ENCODE peak calls at places on chromosome 12, in nine cellular contexts. One of them, this sample, is unnamed.

GRCh38 chr12:52029686-52030085 is 21.6 kb upstream of the NR4A1 start:
- DNase-seq in IMR-90: peak; percentile 52
- DNase-seq in Peyer's patch: no peak
- DNase-seq in endodermal cell: peak; percentile 97
- DNase-seq in astrocyte of the cerebellum: no peak
- DNase-seq in hepatocyte: peak; percentile 67
- DNase-seq in prostate gland: no peak
- DNase-seq in HCT116: no peak
- DNase-seq in GM12865: no peak
- DNase-seq in this sample: no peak

GRCh38 chr12:51549637-51550036 is 41.4 kb upstream of the SCN8A start:
- DNase-seq in IMR-90: peak; percentile 15
- DNase-seq in Peyer's patch: no peak
- DNase-seq in endodermal cell: no peak
- DNase-seq in astrocyte of the cerebellum: no peak
- DNase-seq in hepatocyte: no peak
- DNase-seq in prostate gland: no peak
- DNase-seq in HCT116: no peak
- DNase-seq in GM12865: no peak
- DNase-seq in this sample: no peak

GRCh38 chr12:132257955-132258490 is 71.4 kb downstream of the GALNT9 start:
- DNase-seq in IMR-90: no peak
- DNase-seq in Peyer's patch: no peak
- DNase-seq in endodermal cell: no peak
- DNase-seq in astrocyte of the cerebellum: no peak
- DNase-seq in hepatocyte: no peak
- DNase-seq in prostate gland: no peak
- DNase-seq in HCT116: no peak
- DNase-seq in GM12865: no peak
- DNase-seq in this sample: no peak

GRCh38 chr12:90339837-90340236 is 615.1 kb downstream of the CCER1 start:
- DNase-seq in IMR-90: no peak
- DNase-seq in Peyer's patch: no peak
- DNase-seq in endodermal cell: no peak
- DNase-seq in astrocyte of the cerebellum: no peak
- DNase-seq in hepatocyte: no peak
- DNase-seq in prostate gland: no peak
- DNase-seq in HCT116: no peak
- DNase-seq in GM12865: no peak
- DNase-seq in this sample: no peak

GRCh38 chr12:6767592-6768384 is 1.6 kb downstream of the PTMS start:
- DNase-seq in IMR-90: peak; percentile 33
- DNase-seq in Peyer's patch: no peak
- DNase-seq in endodermal cell: peak; percentile 77
- DNase-seq in astrocyte of the cerebellum: no peak
- DNase-seq in hepatocyte: peak; percentile 55
- DNase-seq in prostate gland: peak; percentile 40
- DNase-seq in HCT116: no peak
- DNase-seq in GM12865: no peak
- DNase-seq in this sample: no peak

GRCh38 chr12:112170971-112171596 is 45.7 kb downstream of the TRAFD1 start:
- DNase-seq in IMR-90: no peak
- DNase-seq in Peyer's patch: no peak
- DNase-seq in endodermal cell: no peak
- DNase-seq in astrocyte of the cerebellum: no peak
- DNase-seq in hepatocyte: no peak
- DNase-seq in prostate gland: no peak
- DNase-seq in HCT116: no peak
- DNase-seq in GM12865: no peak
- DNase-seq in this sample: no peak

GRCh38 chr12:44154128-44154527 is 318.2 kb downstream of the TMEM117 start:
- DNase-seq in IMR-90: peak; percentile 62
- DNase-seq in Peyer's patch: no peak
- DNase-seq in endodermal cell: no peak
- DNase-seq in astrocyte of the cerebellum: no peak
- DNase-seq in hepatocyte: no peak
- DNase-seq in prostate gland: no peak
- DNase-seq in HCT116: no peak
- DNase-seq in GM12865: no peak
- DNase-seq in this sample: no peak

GRCh38 chr12:20704860-20705259 is 9.7 kb downstream of the SLCO1C1 start:
- DNase-seq in IMR-90: no peak
- DNase-seq in Peyer's patch: no peak
- DNase-seq in endodermal cell: no peak
- DNase-seq in astrocyte of the cerebellum: no peak
- DNase-seq in hepatocyte: no peak
- DNase-seq in prostate gland: no peak
- DNase-seq in HCT116: no peak
- DNase-seq in GM12865: no peak
- DNase-seq in this sample: no peak

GRCh38 chr12:63889721-63890509 is 45.4 kb downstream of the SRGAP1 start:
- DNase-seq in IMR-90: no peak
- DNase-seq in Peyer's patch: no peak
- DNase-seq in endodermal cell: no peak
- DNase-seq in astrocyte of the cerebellum: no peak
- DNase-seq in hepatocyte: no peak
- DNase-seq in prostate gland: no peak
- DNase-seq in HCT116: no peak
- DNase-seq in GM12865: no peak
- DNase-seq in this sample: no peak

GRCh38 chr12:57452937-57453509 is 2.1 kb upstream of the INHBE start:
- DNase-seq in IMR-90: peak; percentile 84
- DNase-seq in Peyer's patch: peak; percentile 67
- DNase-seq in endodermal cell: peak; percentile 99
- DNase-seq in astrocyte of the cerebellum: no peak
- DNase-seq in hepatocyte: peak; percentile 90
- DNase-seq in prostate gland: peak; percentile 69
- DNase-seq in HCT116: no peak
- DNase-seq in GM12865: peak; percentile 72
- DNase-seq in this sample: no peak

GRCh38 chr12:106521901-106522300 is 60.9 kb upstream of the RFX4 start:
- DNase-seq in IMR-90: no peak
- DNase-seq in Peyer's patch: no peak
- DNase-seq in endodermal cell: no peak
- DNase-seq in astrocyte of the cerebellum: no peak
- DNase-seq in hepatocyte: no peak
- DNase-seq in prostate gland: no peak
- DNase-seq in HCT116: no peak
- DNase-seq in GM12865: no peak
- DNase-seq in this sample: no peak

GRCh38 chr12:58920102-58920955 is at the start of gene LRIG3:
- DNase-seq in IMR-90: peak; percentile 89
- DNase-seq in Peyer's patch: peak; percentile 26
- DNase-seq in endodermal cell: peak; percentile 96
- DNase-seq in astrocyte of the cerebellum: peak; percentile 82
- DNase-seq in hepatocyte: peak; percentile 96
- DNase-seq in prostate gland: peak; percentile 86
- DNase-seq in HCT116: peak; percentile 59
- DNase-seq in GM12865: peak; percentile 91
- DNase-seq in this sample: no peak

GRCh38 chr12:122021193-122021821 is 377 bp upstream of the BCL7A start:
- DNase-seq in IMR-90: no peak
- DNase-seq in Peyer's patch: no peak
- DNase-seq in endodermal cell: peak; percentile 85
- DNase-seq in astrocyte of the cerebellum: no peak
- DNase-seq in hepatocyte: peak; percentile 31
- DNase-seq in prostate gland: peak; percentile 29
- DNase-seq in HCT116: no peak
- DNase-seq in GM12865: no peak
- DNase-seq in this sample: no peak

GRCh38 chr12:58310368-58310767 is 369.0 kb downstream of the ATP23 start:
- DNase-seq in IMR-90: peak; percentile 78
- DNase-seq in Peyer's patch: no peak
- DNase-seq in endodermal cell: no peak
- DNase-seq in astrocyte of the cerebellum: peak; percentile 39
- DNase-seq in hepatocyte: peak; percentile 13
- DNase-seq in prostate gland: no peak
- DNase-seq in HCT116: no peak
- DNase-seq in GM12865: no peak
- DNase-seq in this sample: no peak

GRCh38 chr12:67302162-67302561 is 33.0 kb downstream of the CAND1 start:
- DNase-seq in IMR-90: no peak
- DNase-seq in Peyer's patch: no peak
- DNase-seq in endodermal cell: no peak
- DNase-seq in astrocyte of the cerebellum: no peak
- DNase-seq in hepatocyte: no peak
- DNase-seq in prostate gland: no peak
- DNase-seq in HCT116: no peak
- DNase-seq in GM12865: no peak
- DNase-seq in this sample: no peak

GRCh38 chr12:10722905-10723866 is at the start of gene YBX3:
- DNase-seq in IMR-90: peak; percentile 75
- DNase-seq in Peyer's patch: peak; percentile 47
- DNase-seq in endodermal cell: peak; percentile 95
- DNase-seq in astrocyte of the cerebellum: peak; percentile 33
- DNase-seq in hepatocyte: peak; percentile 91
- DNase-seq in prostate gland: peak; percentile 89
- DNase-seq in HCT116: peak; percentile 66
- DNase-seq in GM12865: peak; percentile 84
- DNase-seq in this sample: peak; percentile 32

GRCh38 chr12:12336049-12336411 is 14.0 kb downstream of the MANSC1 start:
- DNase-seq in IMR-90: no peak
- DNase-seq in Peyer's patch: no peak
- DNase-seq in endodermal cell: no peak
- DNase-seq in astrocyte of the cerebellum: no peak
- DNase-seq in hepatocyte: peak; percentile 55
- DNase-seq in prostate gland: no peak
- DNase-seq in HCT116: no peak
- DNase-seq in GM12865: peak; percentile 75
- DNase-seq in this sample: no peak

GRCh38 chr12:68932123-68932700 is 759 bp downstream of the CPM start:
- DNase-seq in IMR-90: no peak
- DNase-seq in Peyer's patch: no peak
- DNase-seq in endodermal cell: no peak
- DNase-seq in astrocyte of the cerebellum: no peak
- DNase-seq in hepatocyte: no peak
- DNase-seq in prostate gland: no peak
- DNase-seq in HCT116: no peak
- DNase-seq in GM12865: peak; percentile 6
- DNase-seq in this sample: no peak

GRCh38 chr12:129704232-129704830 is 199.5 kb downstream of the TMEM132D start:
- DNase-seq in IMR-90: no peak
- DNase-seq in Peyer's patch: no peak
- DNase-seq in endodermal cell: peak; percentile 68
- DNase-seq in astrocyte of the cerebellum: no peak
- DNase-seq in hepatocyte: no peak
- DNase-seq in prostate gland: no peak
- DNase-seq in HCT116: no peak
- DNase-seq in GM12865: no peak
- DNase-seq in this sample: no peak

GRCh38 chr12:131134523-131135310 is 181.0 kb downstream of the ADGRD1 start:
- DNase-seq in IMR-90: no peak
- DNase-seq in Peyer's patch: no peak
- DNase-seq in endodermal cell: no peak
- DNase-seq in astrocyte of the cerebellum: no peak
- DNase-seq in hepatocyte: no peak
- DNase-seq in prostate gland: no peak
- DNase-seq in HCT116: no peak
- DNase-seq in GM12865: no peak
- DNase-seq in this sample: no peak

GRCh38 chr12:40342010-40342409 is 117.2 kb downstream of the LRRK2 start:
- DNase-seq in IMR-90: no peak
- DNase-seq in Peyer's patch: no peak
- DNase-seq in endodermal cell: no peak
- DNase-seq in astrocyte of the cerebellum: no peak
- DNase-seq in hepatocyte: no peak
- DNase-seq in prostate gland: no peak
- DNase-seq in HCT116: no peak
- DNase-seq in GM12865: peak; percentile 12
- DNase-seq in this sample: no peak

GRCh38 chr12:40338071-40338470 is 113.3 kb downstream of the LRRK2 start:
- DNase-seq in IMR-90: no peak
- DNase-seq in Peyer's patch: no peak
- DNase-seq in endodermal cell: no peak
- DNase-seq in astrocyte of the cerebellum: no peak
- DNase-seq in hepatocyte: no peak
- DNase-seq in prostate gland: no peak
- DNase-seq in HCT116: no peak
- DNase-seq in GM12865: no peak
- DNase-seq in this sample: no peak

GRCh38 chr12:40331886-40332285 is 107.1 kb downstream of the LRRK2 start:
- DNase-seq in IMR-90: no peak
- DNase-seq in Peyer's patch: no peak
- DNase-seq in endodermal cell: no peak
- DNase-seq in astrocyte of the cerebellum: no peak
- DNase-seq in hepatocyte: no peak
- DNase-seq in prostate gland: no peak
- DNase-seq in HCT116: no peak
- DNase-seq in GM12865: no peak
- DNase-seq in this sample: no peak

GRCh38 chr12:40336573-40337199 is 111.9 kb downstream of the LRRK2 start:
- DNase-seq in IMR-90: peak; percentile 5
- DNase-seq in Peyer's patch: no peak
- DNase-seq in endodermal cell: no peak
- DNase-seq in astrocyte of the cerebellum: no peak
- DNase-seq in hepatocyte: peak; percentile 22
- DNase-seq in prostate gland: no peak
- DNase-seq in HCT116: no peak
- DNase-seq in GM12865: peak; percentile 10
- DNase-seq in this sample: no peak
- TF ChIP-seq CTCF in IMR-90: peak; percentile 41
- TF ChIP-seq CTCF in Peyer's patch: peak; percentile 28
- TF ChIP-seq CTCF in endodermal cell: peak; percentile 81
- TF ChIP-seq CTCF in astrocyte of the cerebellum: peak; percentile 54
- TF ChIP-seq CTCF in hepatocyte: peak; percentile 45
- TF ChIP-seq CTCF in prostate gland: no peak
- TF ChIP-seq CTCF in HCT116: peak; percentile 65
- TF ChIP-seq CTCF in GM12865: peak; percentile 47
- TF ChIP-seq CTCF in this sample: peak; percentile 41

GRCh38 chr12:109993091-109993490 is 3.1 kb downstream of the GIT2 start:
- DNase-seq in IMR-90: no peak
- DNase-seq in Peyer's patch: no peak
- DNase-seq in endodermal cell: no peak
- DNase-seq in astrocyte of the cerebellum: no peak
- DNase-seq in hepatocyte: no peak
- DNase-seq in prostate gland: no peak
- DNase-seq in HCT116: no peak
- DNase-seq in GM12865: no peak
- DNase-seq in this sample: no peak
- H3K4me3 ChIP-seq in IMR-90: no peak overlapping the region
- H3K4me3 ChIP-seq in Peyer's patch: no peak overlapping the region
- H3K4me3 ChIP-seq in endodermal cell: no peak overlapping the region
- H3K4me3 ChIP-seq in astrocyte of the cerebellum: no peak overlapping the region
- H3K4me3 ChIP-seq in hepatocyte: no peak overlapping the region
- H3K4me3 ChIP-seq in prostate gland: no peak overlapping the region
- H3K4me3 ChIP-seq in HCT116: no peak overlapping the region
- H3K4me3 ChIP-seq in GM12865: no peak overlapping the region
- H3K4me3 ChIP-seq in this sample: no peak overlapping the region

GRCh38 chr12:54125950-54126695 is 62.7 kb downstream of the SMUG1 start:
- DNase-seq in IMR-90: no peak
- DNase-seq in Peyer's patch: no peak
- DNase-seq in endodermal cell: peak; percentile 84
- DNase-seq in astrocyte of the cerebellum: no peak
- DNase-seq in hepatocyte: no peak
- DNase-seq in prostate gland: no peak
- DNase-seq in HCT116: no peak
- DNase-seq in GM12865: no peak
- DNase-seq in this sample: no peak
- TF ChIP-seq CTCF in IMR-90: no peak
- TF ChIP-seq CTCF in Peyer's patch: no peak
- TF ChIP-seq CTCF in endodermal cell: no peak
- TF ChIP-seq CTCF in astrocyte of the cerebellum: no peak
- TF ChIP-seq CTCF in hepatocyte: no peak
- TF ChIP-seq CTCF in prostate gland: no peak
- TF ChIP-seq CTCF in HCT116: no peak
- TF ChIP-seq CTCF in GM12865: no peak
- TF ChIP-seq CTCF in this sample: no peak

GRCh38 chr12:4273651-4274395 is at the start of gene CCND2:
- DNase-seq in IMR-90: peak; percentile 54
- DNase-seq in Peyer's patch: peak; percentile 87
- DNase-seq in endodermal cell: peak; percentile 95
- DNase-seq in astrocyte of the cerebellum: no peak
- DNase-seq in hepatocyte: peak; percentile 95
- DNase-seq in prostate gland: peak; percentile 74
- DNase-seq in HCT116: no peak
- DNase-seq in GM12865: peak; percentile 90
- DNase-seq in this sample: no peak
- H3K4me3 ChIP-seq in IMR-90: peak within 1 kb of the TSS; percentile 56
- H3K4me3 ChIP-seq in Peyer's patch: peak within 1 kb of the TSS; percentile 55
- H3K4me3 ChIP-seq in endodermal cell: peak within 1 kb of the TSS; percentile 95
- H3K4me3 ChIP-seq in astrocyte of the cerebellum: peak within 1 kb of the TSS; percentile 36
- H3K4me3 ChIP-seq in hepatocyte: peak within 1 kb of the TSS; percentile 95
- H3K4me3 ChIP-seq in prostate gland: peak within 1 kb of the TSS; percentile 57
- H3K4me3 ChIP-seq in HCT116: no peak within 1 kb of the TSS
- H3K4me3 ChIP-seq in GM12865: peak within 1 kb of the TSS; percentile 87
- H3K4me3 ChIP-seq in this sample: no peak within 1 kb of the TSS

This sample was measured in LNCaP clone FGC.